ENCODE peak calls at places on chromosomes 16 and 17, in five cellular contexts. One of them, this sample, is unnamed.

GRCh38 chr16:56047307-56048234 is 143.7 kb upstream of the GNAO1 start:
- DNase-seq in progenitor cell of endocrine pancreas: no peak
- DNase-seq in endothelial cell: no peak
- DNase-seq in BE2C: peak
- DNase-seq in cardiac fibroblast: no peak
- DNase-seq in this sample: no peak

GRCh38 chr17:64635647-64636305 is 26.3 kb downstream of the SMURF2 start:
- DNase-seq in progenitor cell of endocrine pancreas: no peak
- DNase-seq in endothelial cell: no peak
- DNase-seq in BE2C: no peak
- DNase-seq in cardiac fibroblast: peak
- DNase-seq in this sample: peak

GRCh38 chr16:78900039-78900811 is 700.3 kb downstream of the MAF start:
- DNase-seq in progenitor cell of endocrine pancreas: no peak
- DNase-seq in endothelial cell: no peak
- DNase-seq in BE2C: no peak
- DNase-seq in cardiac fibroblast: no peak
- DNase-seq in this sample: no peak

GRCh38 chr16:68987734-68988457 is 117.6 kb upstream of the HAS3 start:
- DNase-seq in progenitor cell of endocrine pancreas: no peak
- DNase-seq in endothelial cell: no peak
- DNase-seq in BE2C: no peak
- DNase-seq in cardiac fibroblast: no peak
- DNase-seq in this sample: no peak

GRCh38 chr17:692116-692515 is 22.5 kb downstream of the VPS53 start:
- DNase-seq in progenitor cell of endocrine pancreas: no peak
- DNase-seq in endothelial cell: no peak
- DNase-seq in BE2C: no peak
- DNase-seq in cardiac fibroblast: peak
- DNase-seq in this sample: no peak

GRCh38 chr16:57475711-57476339 is 10.5 kb downstream of the DOK4 start:
- DNase-seq in progenitor cell of endocrine pancreas: peak
- DNase-seq in endothelial cell: peak
- DNase-seq in BE2C: peak
- DNase-seq in cardiac fibroblast: peak
- DNase-seq in this sample: peak

GRCh38 chr17:45372325-45372869 is 55.6 kb upstream of the MAP3K14 start:
- DNase-seq in progenitor cell of endocrine pancreas: no peak
- DNase-seq in endothelial cell: no peak
- DNase-seq in BE2C: no peak
- DNase-seq in cardiac fibroblast: no peak
- DNase-seq in this sample: no peak

GRCh38 chr17:36850794-36851193 is 86.5 kb upstream of the LHX1 start:
- DNase-seq in progenitor cell of endocrine pancreas: no peak
- DNase-seq in endothelial cell: no peak
- DNase-seq in BE2C: no peak
- DNase-seq in cardiac fibroblast: peak
- DNase-seq in this sample: no peak

GRCh38 chr16:2250652-2251280 is 621 bp downstream of the ECI1 start:
- DNase-seq in progenitor cell of endocrine pancreas: no peak
- DNase-seq in endothelial cell: no peak
- DNase-seq in BE2C: no peak
- DNase-seq in cardiac fibroblast: peak
- DNase-seq in this sample: no peak

GRCh38 chr17:63740464-63741181 is 976 bp downstream of the STRADA start:
- DNase-seq in progenitor cell of endocrine pancreas: no peak
- DNase-seq in endothelial cell: no peak
- DNase-seq in BE2C: no peak
- DNase-seq in cardiac fibroblast: peak
- DNase-seq in this sample: peak

GRCh38 chr17:54099221-54099620 is 276.5 kb downstream of the KIF2B start:
- DNase-seq in progenitor cell of endocrine pancreas: no peak
- DNase-seq in endothelial cell: no peak
- DNase-seq in BE2C: no peak
- DNase-seq in cardiac fibroblast: no peak
- DNase-seq in this sample: no peak

GRCh38 chr16:11528053-11528452 is 58.7 kb downstream of the LITAF start:
- DNase-seq in progenitor cell of endocrine pancreas: no peak
- DNase-seq in endothelial cell: no peak
- DNase-seq in BE2C: no peak
- DNase-seq in cardiac fibroblast: no peak
- DNase-seq in this sample: no peak

GRCh38 chr17:39665642-39666221 is 583 bp downstream of the TCAP start:
- DNase-seq in progenitor cell of endocrine pancreas: no peak
- DNase-seq in endothelial cell: no peak
- DNase-seq in BE2C: peak
- DNase-seq in cardiac fibroblast: no peak
- DNase-seq in this sample: no peak

GRCh38 chr16:86882586-86883280 is 304.4 kb downstream of the FOXL1 start:
- DNase-seq in progenitor cell of endocrine pancreas: no peak
- DNase-seq in endothelial cell: no peak
- DNase-seq in BE2C: no peak
- DNase-seq in cardiac fibroblast: peak
- DNase-seq in this sample: no peak

GRCh38 chr16:59090501-59090900 is 356.4 kb upstream of the GOT2 start:
- DNase-seq in progenitor cell of endocrine pancreas: no peak
- DNase-seq in endothelial cell: no peak
- DNase-seq in BE2C: no peak
- DNase-seq in cardiac fibroblast: no peak
- DNase-seq in this sample: no peak

DNA sequence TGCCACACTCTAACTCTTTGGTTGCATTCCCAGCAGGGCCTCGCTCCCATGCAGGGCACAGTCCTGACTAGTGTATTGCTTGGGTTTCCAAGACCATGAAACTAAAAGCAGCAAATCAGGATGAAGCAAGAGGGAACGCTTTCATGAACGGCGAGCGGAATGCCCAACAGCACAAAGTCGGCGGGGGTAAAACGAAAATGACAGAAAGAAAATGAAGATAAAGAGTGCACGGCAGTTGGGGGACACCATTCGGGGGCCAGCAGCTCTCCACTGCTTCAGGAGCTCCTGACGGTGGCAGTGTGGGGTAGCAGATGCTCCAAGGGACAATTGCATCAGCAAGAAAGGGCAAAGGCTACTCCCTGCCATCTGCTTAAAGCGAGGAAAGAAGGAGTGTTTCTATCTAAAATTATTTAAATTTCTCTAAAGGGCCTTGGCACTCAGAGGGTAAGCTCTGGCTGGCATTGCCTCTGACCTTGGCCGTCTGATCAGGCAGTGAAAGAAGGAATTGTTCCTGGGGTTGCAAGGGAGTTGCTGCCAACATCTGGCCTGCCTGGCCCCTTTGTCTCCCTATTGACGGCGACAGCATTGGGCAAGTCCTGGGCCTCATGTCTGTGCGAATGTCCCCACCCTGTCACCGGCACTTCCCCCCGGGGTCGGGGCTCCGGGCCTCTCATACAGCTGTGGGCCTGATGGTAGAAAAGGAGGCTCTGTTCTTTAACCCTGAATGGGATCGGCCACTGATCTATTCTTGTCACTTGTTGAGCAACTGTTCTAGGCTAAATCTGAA is 138.2 kb downstream of the CMIP start:
- DNase-seq in progenitor cell of endocrine pancreas: no peak
- DNase-seq in endothelial cell: no peak
- DNase-seq in BE2C: no peak
- DNase-seq in cardiac fibroblast: peak
- DNase-seq in this sample: no peak
- TF ChIP-seq CTCF in progenitor cell of endocrine pancreas: no peak
- TF ChIP-seq CTCF in endothelial cell: no peak
- TF ChIP-seq CTCF in BE2C: no peak
- TF ChIP-seq CTCF in cardiac fibroblast: no peak
- TF ChIP-seq CTCF in this sample: no peak

DNA sequence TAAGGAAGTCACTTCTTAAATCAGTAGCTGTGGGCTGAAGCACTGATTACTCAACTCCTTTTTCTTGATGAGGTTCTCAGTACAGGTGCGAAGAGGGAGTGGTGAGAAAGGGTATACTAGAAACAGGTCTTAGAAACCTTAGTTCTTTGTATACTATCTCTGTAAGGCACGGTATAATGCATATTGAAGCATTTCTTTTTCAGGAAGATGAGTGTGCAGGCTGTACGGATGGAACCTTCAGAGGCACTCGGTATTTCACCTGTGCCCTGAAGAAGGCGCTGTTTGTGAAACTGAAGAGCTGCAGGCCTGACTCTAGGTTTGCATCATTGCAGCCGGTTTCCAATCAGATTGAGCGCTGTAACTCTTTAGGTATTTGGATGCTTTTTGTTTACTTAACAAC is 39.2 kb downstream of the CYLD start:
- DNase-seq in progenitor cell of endocrine pancreas: no peak
- DNase-seq in endothelial cell: no peak
- DNase-seq in BE2C: no peak
- DNase-seq in cardiac fibroblast: no peak
- DNase-seq in this sample: no peak
- TF ChIP-seq CTCF in progenitor cell of endocrine pancreas: peak
- TF ChIP-seq CTCF in endothelial cell: no peak
- TF ChIP-seq CTCF in BE2C: peak
- TF ChIP-seq CTCF in cardiac fibroblast: peak
- TF ChIP-seq CTCF in this sample: no peak

GRCh38 chr16:87968541-87968940 is 17.3 kb downstream of the BANP start:
- DNase-seq in progenitor cell of endocrine pancreas: no peak
- DNase-seq in endothelial cell: no peak
- DNase-seq in BE2C: no peak
- DNase-seq in cardiac fibroblast: peak
- DNase-seq in this sample: no peak

GRCh38 chr16:87971933-87972332 is 20.7 kb downstream of the BANP start:
- DNase-seq in progenitor cell of endocrine pancreas: no peak
- DNase-seq in endothelial cell: no peak
- DNase-seq in BE2C: no peak
- DNase-seq in cardiac fibroblast: no peak
- DNase-seq in this sample: no peak

GRCh38 chr16:87966685-87967185 is 15.5 kb downstream of the BANP start:
- DNase-seq in progenitor cell of endocrine pancreas: no peak
- DNase-seq in endothelial cell: peak
- DNase-seq in BE2C: no peak
- DNase-seq in cardiac fibroblast: no peak
- DNase-seq in this sample: no peak

GRCh38 chr16:87973721-87974120 is 22.5 kb downstream of the BANP start:
- DNase-seq in progenitor cell of endocrine pancreas: no peak
- DNase-seq in endothelial cell: no peak
- DNase-seq in BE2C: no peak
- DNase-seq in cardiac fibroblast: no peak
- DNase-seq in this sample: no peak

GRCh38 chr16:87970206-87970605 is 19.0 kb downstream of the BANP start:
- DNase-seq in progenitor cell of endocrine pancreas: no peak
- DNase-seq in endothelial cell: no peak
- DNase-seq in BE2C: no peak
- DNase-seq in cardiac fibroblast: peak
- DNase-seq in this sample: no peak
- TF ChIP-seq CTCF in progenitor cell of endocrine pancreas: no peak
- TF ChIP-seq CTCF in endothelial cell: no peak
- TF ChIP-seq CTCF in BE2C: no peak
- TF ChIP-seq CTCF in cardiac fibroblast: no peak
- TF ChIP-seq CTCF in this sample: no peak

DNA sequence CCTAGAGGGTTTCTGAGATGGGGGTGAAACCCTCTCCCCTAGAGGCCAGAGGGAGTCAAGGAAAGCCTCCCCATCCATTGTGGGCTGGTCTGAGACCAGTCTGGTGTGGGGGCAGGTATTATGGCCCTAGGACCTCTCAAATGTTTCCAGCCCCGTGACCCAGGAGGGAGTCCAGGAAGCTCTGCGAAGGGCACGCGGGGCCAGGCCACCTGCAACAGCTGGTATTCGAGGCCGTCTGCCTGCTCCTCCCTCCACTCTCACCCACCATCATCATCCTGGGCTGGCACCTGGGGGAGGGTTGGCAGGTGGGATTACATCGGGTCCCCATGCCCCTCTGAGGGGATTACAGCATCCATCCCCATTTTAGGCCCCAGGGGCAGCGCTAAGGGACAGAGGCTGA is 38.1 kb upstream of the DLX4 start:
- DNase-seq in progenitor cell of endocrine pancreas: no peak
- DNase-seq in endothelial cell: no peak
- DNase-seq in BE2C: no peak
- DNase-seq in cardiac fibroblast: no peak
- DNase-seq in this sample: no peak
- TF ChIP-seq CTCF in progenitor cell of endocrine pancreas: no peak
- TF ChIP-seq CTCF in endothelial cell: no peak
- TF ChIP-seq CTCF in BE2C: no peak
- TF ChIP-seq CTCF in cardiac fibroblast: no peak
- TF ChIP-seq CTCF in this sample: no peak

This sample was measured in GM13976.